ENCODE peak calls at places on chromosome 1, in six cellular contexts. I is mesothelial cell of epicardium, Y is germinal center, A is WTC11, G is GM20000, N is occipital lobe. H is an unnamed sample.

GRCh38 chr1:27637052-27637451 is 2.1 kb upstream of the FGR start:
- DNase-seq in I (no peak), Y (no peak), A (no peak), G (peak), N (no peak), H (no peak)

GRCh38 chr1:38624341-38625039 is 235.1 kb downstream of the RRAGC start:
- DNase-seq in I (no peak), Y (no peak), A (no peak), G (no peak), N (no peak), H (no peak)

GRCh38 chr1:217617120-217617519 is 13.8 kb downstream of the GPATCH2 start:
- DNase-seq in I (no peak), Y (no peak), A (no peak), G (no peak), N (no peak), H (no peak)

GRCh38 chr1:7808253-7808844 is 24.3 kb downstream of the PER3 start:
- DNase-seq in I (no peak), Y (peak), A (no peak), G (peak), N (no peak), H (peak)

GRCh38 chr1:226366290-226366689 is 41.6 kb downstream of the PARP1 start:
- DNase-seq in I (no peak), Y (no peak), A (no peak), G (no peak), N (no peak), H (no peak)

GRCh38 chr1:165763442-165763841 is 5.2 kb downstream of the TMCO1 start:
- DNase-seq in I (no peak), Y (no peak), A (no peak), G (no peak), N (no peak), H (peak)

GRCh38 chr1:225427249-225428065 is at the start of gene LBR:
- DNase-seq in I (peak), Y (no peak), A (no peak), G (no peak), N (peak), H (no peak)

GRCh38 chr1:212311836-212312497 is 26.8 kb downstream of the PPP2R5A start:
- DNase-seq in I (no peak), Y (no peak), A (no peak), G (no peak), N (no peak), H (no peak)

GRCh38 chr1:28173980-28174297 is 2.6 kb downstream of the PTAFR start:
- DNase-seq in I (no peak), Y (no peak), A (no peak), G (no peak), N (no peak), H (no peak)

GRCh38 chr1:228088586-228089498 is 6.3 kb downstream of the ARF1 start:
- DNase-seq in I (no peak), Y (no peak), A (no peak), G (no peak), N (no peak), H (no peak)

GRCh38 chr1:84869750-84870149 is 23.3 kb downstream of the LPAR3 start:
- DNase-seq in I (no peak), Y (no peak), A (no peak), G (no peak), N (no peak), H (no peak)

GRCh38 chr1:58143972-58144752 is 402.4 kb downstream of the OMA1 start:
- DNase-seq in I (no peak), Y (no peak), A (no peak), G (no peak), N (no peak), H (no peak)

GRCh38 chr1:201072149-201072548 is 40.1 kb downstream of the CACNA1S start:
- DNase-seq in I (no peak), Y (no peak), A (no peak), G (no peak), N (no peak), H (no peak)

GRCh38 chr1:159900086-159900680 is at the start of gene CFAP45:
- DNase-seq in I (peak), Y (peak), A (peak), G (peak), N (no peak), H (no peak)

H was measured in MM.1S.